ENCODE peak calls at places on chromosome 9, in eight cellular contexts. One of them, this sample, is unnamed.

GRCh38 chr9:117546894-117547293 is 132.0 kb upstream of the ASTN2 start:
- DNase-seq in cardiac fibroblast: no peak
- DNase-seq in stomach: peak
- DNase-seq in choroid plexus epithelial cell: no peak
- DNase-seq in A549: no peak
- DNase-seq in endothelial cell of umbilical vein: peak
- DNase-seq in cardiac muscle cell: no peak
- DNase-seq in CD8-positive, alpha-beta T cell: no peak
- DNase-seq in this sample: no peak

GRCh38 chr9:137127301-137128157 is 11.4 kb upstream of the GRIN1 start:
- DNase-seq in cardiac fibroblast: peak
- DNase-seq in stomach: peak
- DNase-seq in choroid plexus epithelial cell: no peak
- DNase-seq in A549: no peak
- DNase-seq in endothelial cell of umbilical vein: peak
- DNase-seq in cardiac muscle cell: peak
- DNase-seq in CD8-positive, alpha-beta T cell: no peak
- DNase-seq in this sample: no peak

GRCh38 chr9:113886471-113886870 is 10.4 kb downstream of the ZNF618 start:
- DNase-seq in cardiac fibroblast: peak
- DNase-seq in stomach: no peak
- DNase-seq in choroid plexus epithelial cell: peak
- DNase-seq in A549: no peak
- DNase-seq in endothelial cell of umbilical vein: peak
- DNase-seq in cardiac muscle cell: no peak
- DNase-seq in CD8-positive, alpha-beta T cell: no peak
- DNase-seq in this sample: no peak

GRCh38 chr9:34611811-34612787 is at the start of gene RPP25L:
- DNase-seq in cardiac fibroblast: peak
- DNase-seq in stomach: peak
- DNase-seq in choroid plexus epithelial cell: peak
- DNase-seq in A549: peak
- DNase-seq in endothelial cell of umbilical vein: peak
- DNase-seq in cardiac muscle cell: peak
- DNase-seq in CD8-positive, alpha-beta T cell: peak
- DNase-seq in this sample: peak

GRCh38 chr9:13587581-13587980 is 308.1 kb upstream of the MPDZ start:
- DNase-seq in cardiac fibroblast: no peak
- DNase-seq in stomach: no peak
- DNase-seq in choroid plexus epithelial cell: no peak
- DNase-seq in A549: no peak
- DNase-seq in endothelial cell of umbilical vein: no peak
- DNase-seq in cardiac muscle cell: no peak
- DNase-seq in CD8-positive, alpha-beta T cell: no peak
- DNase-seq in this sample: peak

GRCh38 chr9:129174724-129175514 is 3.1 kb downstream of the IER5L start:
- DNase-seq in cardiac fibroblast: peak
- DNase-seq in stomach: peak
- DNase-seq in choroid plexus epithelial cell: peak
- DNase-seq in A549: peak
- DNase-seq in endothelial cell of umbilical vein: peak
- DNase-seq in cardiac muscle cell: peak
- DNase-seq in CD8-positive, alpha-beta T cell: no peak
- DNase-seq in this sample: peak

GRCh38 chr9:24657387-24657786 is 111.7 kb upstream of the IZUMO3 start:
- DNase-seq in cardiac fibroblast: no peak
- DNase-seq in stomach: no peak
- DNase-seq in choroid plexus epithelial cell: no peak
- DNase-seq in A549: no peak
- DNase-seq in endothelial cell of umbilical vein: no peak
- DNase-seq in cardiac muscle cell: no peak
- DNase-seq in CD8-positive, alpha-beta T cell: no peak
- DNase-seq in this sample: no peak

GRCh38 chr9:101018391-101018990 is 10.0 kb upstream of the PLPPR1 start:
- DNase-seq in cardiac fibroblast: no peak
- DNase-seq in stomach: no peak
- DNase-seq in choroid plexus epithelial cell: no peak
- DNase-seq in A549: no peak
- DNase-seq in endothelial cell of umbilical vein: no peak
- DNase-seq in cardiac muscle cell: no peak
- DNase-seq in CD8-positive, alpha-beta T cell: no peak
- DNase-seq in this sample: no peak

GRCh38 chr9:88378317-88378716 is 9.9 kb upstream of the SPIN1 start:
- DNase-seq in cardiac fibroblast: peak
- DNase-seq in stomach: no peak
- DNase-seq in choroid plexus epithelial cell: peak
- DNase-seq in A549: no peak
- DNase-seq in endothelial cell of umbilical vein: peak
- DNase-seq in cardiac muscle cell: peak
- DNase-seq in CD8-positive, alpha-beta T cell: no peak
- DNase-seq in this sample: no peak

GRCh38 chr9:83281306-83282255 is 218.6 kb upstream of the RASEF start:
- DNase-seq in cardiac fibroblast: peak
- DNase-seq in stomach: no peak
- DNase-seq in choroid plexus epithelial cell: no peak
- DNase-seq in A549: peak
- DNase-seq in endothelial cell of umbilical vein: peak
- DNase-seq in cardiac muscle cell: peak
- DNase-seq in CD8-positive, alpha-beta T cell: no peak
- DNase-seq in this sample: no peak

GRCh38 chr9:125514468-125514867 is 192.5 kb downstream of the MAPKAP1 start:
- DNase-seq in cardiac fibroblast: no peak
- DNase-seq in stomach: no peak
- DNase-seq in choroid plexus epithelial cell: no peak
- DNase-seq in A549: no peak
- DNase-seq in endothelial cell of umbilical vein: no peak
- DNase-seq in cardiac muscle cell: no peak
- DNase-seq in CD8-positive, alpha-beta T cell: no peak
- DNase-seq in this sample: no peak

GRCh38 chr9:5947912-5948311 is 57.2 kb downstream of the MLANA start:
- DNase-seq in cardiac fibroblast: no peak
- DNase-seq in stomach: no peak
- DNase-seq in choroid plexus epithelial cell: peak
- DNase-seq in A549: no peak
- DNase-seq in endothelial cell of umbilical vein: no peak
- DNase-seq in cardiac muscle cell: peak
- DNase-seq in CD8-positive, alpha-beta T cell: no peak
- DNase-seq in this sample: no peak

GRCh38 chr9:89529243-89530030 is 31.5 kb upstream of the SEMA4D start:
- DNase-seq in cardiac fibroblast: no peak
- DNase-seq in stomach: no peak
- DNase-seq in choroid plexus epithelial cell: no peak
- DNase-seq in A549: no peak
- DNase-seq in endothelial cell of umbilical vein: no peak
- DNase-seq in cardiac muscle cell: no peak
- DNase-seq in CD8-positive, alpha-beta T cell: no peak
- DNase-seq in this sample: no peak

GRCh38 chr9:124477211-124478013 is 27.2 kb downstream of the ADGRD2 start:
- DNase-seq in cardiac fibroblast: no peak
- DNase-seq in stomach: no peak
- DNase-seq in choroid plexus epithelial cell: no peak
- DNase-seq in A549: peak
- DNase-seq in endothelial cell of umbilical vein: no peak
- DNase-seq in cardiac muscle cell: peak
- DNase-seq in CD8-positive, alpha-beta T cell: no peak
- DNase-seq in this sample: peak

GRCh38 chr9:19521205-19521604 is 112.4 kb downstream of the ACER2 start:
- DNase-seq in cardiac fibroblast: no peak
- DNase-seq in stomach: no peak
- DNase-seq in choroid plexus epithelial cell: no peak
- DNase-seq in A549: no peak
- DNase-seq in endothelial cell of umbilical vein: no peak
- DNase-seq in cardiac muscle cell: no peak
- DNase-seq in CD8-positive, alpha-beta T cell: no peak
- DNase-seq in this sample: no peak
- TF ChIP-seq CTCF in cardiac fibroblast: no peak
- TF ChIP-seq CTCF in stomach: no peak
- TF ChIP-seq CTCF in choroid plexus epithelial cell: no peak
- TF ChIP-seq CTCF in A549: no peak
- TF ChIP-seq CTCF in endothelial cell of umbilical vein: no peak
- TF ChIP-seq CTCF in cardiac muscle cell: no peak
- TF ChIP-seq CTCF in CD8-positive, alpha-beta T cell: no peak
- TF ChIP-seq CTCF in this sample: no peak

GRCh38 chr9:14653511-14653910 is 39.7 kb downstream of the ZDHHC21 start:
- DNase-seq in cardiac fibroblast: no peak
- DNase-seq in stomach: no peak
- DNase-seq in choroid plexus epithelial cell: peak
- DNase-seq in A549: no peak
- DNase-seq in endothelial cell of umbilical vein: no peak
- DNase-seq in cardiac muscle cell: no peak
- DNase-seq in CD8-positive, alpha-beta T cell: no peak
- DNase-seq in this sample: no peak

GRCh38 chr9:14654932-14655331 is 38.3 kb downstream of the ZDHHC21 start:
- DNase-seq in cardiac fibroblast: peak
- DNase-seq in stomach: no peak
- DNase-seq in choroid plexus epithelial cell: peak
- DNase-seq in A549: no peak
- DNase-seq in endothelial cell of umbilical vein: peak
- DNase-seq in cardiac muscle cell: peak
- DNase-seq in CD8-positive, alpha-beta T cell: no peak
- DNase-seq in this sample: no peak

DNA sequence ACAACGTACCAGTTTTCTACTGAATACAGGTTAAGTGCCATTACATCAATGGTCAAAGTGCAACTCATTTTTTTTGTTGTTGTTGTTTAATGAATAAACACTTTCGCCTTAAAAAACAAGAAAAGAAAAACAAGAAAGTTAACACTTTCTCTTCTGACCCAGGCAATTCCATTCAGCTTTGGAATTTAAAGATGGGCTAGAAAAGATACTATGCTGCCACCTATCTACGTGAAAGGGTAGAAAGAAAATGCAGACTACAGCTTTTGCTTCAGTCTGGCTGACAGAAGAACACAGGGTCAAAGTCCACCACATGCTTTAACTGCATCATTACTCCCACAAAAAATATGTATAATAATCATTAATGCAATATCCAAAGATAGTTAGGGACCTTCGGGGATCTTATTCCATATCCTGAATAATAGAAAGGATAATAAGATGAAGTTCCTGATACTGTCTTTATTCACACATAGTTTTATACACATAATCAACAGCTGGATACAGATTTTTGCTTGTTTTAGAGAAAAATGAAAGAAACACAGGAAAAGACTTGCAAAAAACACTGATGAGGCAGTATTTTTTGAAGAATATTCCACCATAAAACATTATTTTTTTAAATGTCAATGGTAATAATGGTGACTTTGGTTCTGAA is 40.4 kb downstream of the ZDHHC21 start:
- DNase-seq in cardiac fibroblast: peak
- DNase-seq in stomach: no peak
- DNase-seq in choroid plexus epithelial cell: peak
- DNase-seq in A549: no peak
- DNase-seq in endothelial cell of umbilical vein: peak
- DNase-seq in cardiac muscle cell: peak
- DNase-seq in CD8-positive, alpha-beta T cell: no peak
- DNase-seq in this sample: no peak
- TF ChIP-seq CTCF in cardiac fibroblast: peak
- TF ChIP-seq CTCF in stomach: peak
- TF ChIP-seq CTCF in choroid plexus epithelial cell: peak
- TF ChIP-seq CTCF in A549: peak
- TF ChIP-seq CTCF in endothelial cell of umbilical vein: peak
- TF ChIP-seq CTCF in cardiac muscle cell: peak
- TF ChIP-seq CTCF in CD8-positive, alpha-beta T cell: no peak
- TF ChIP-seq CTCF in this sample: peak

GRCh38 chr9:27157736-27158135 is 48.7 kb downstream of the TEK start:
- DNase-seq in cardiac fibroblast: no peak
- DNase-seq in stomach: no peak
- DNase-seq in choroid plexus epithelial cell: no peak
- DNase-seq in A549: no peak
- DNase-seq in endothelial cell of umbilical vein: no peak
- DNase-seq in cardiac muscle cell: no peak
- DNase-seq in CD8-positive, alpha-beta T cell: no peak
- DNase-seq in this sample: no peak
- TF ChIP-seq CTCF in cardiac fibroblast: no peak
- TF ChIP-seq CTCF in stomach: no peak
- TF ChIP-seq CTCF in choroid plexus epithelial cell: no peak
- TF ChIP-seq CTCF in A549: no peak
- TF ChIP-seq CTCF in endothelial cell of umbilical vein: no peak
- TF ChIP-seq CTCF in cardiac muscle cell: no peak
- TF ChIP-seq CTCF in CD8-positive, alpha-beta T cell: no peak
- TF ChIP-seq CTCF in this sample: no peak

GRCh38 chr9:2663486-2663885 is 41.9 kb downstream of the VLDLR start:
- DNase-seq in cardiac fibroblast: no peak
- DNase-seq in stomach: no peak
- DNase-seq in choroid plexus epithelial cell: no peak
- DNase-seq in A549: no peak
- DNase-seq in endothelial cell of umbilical vein: no peak
- DNase-seq in cardiac muscle cell: no peak
- DNase-seq in CD8-positive, alpha-beta T cell: no peak
- DNase-seq in this sample: no peak

GRCh38 chr9:2664675-2665065 is 43.1 kb downstream of the VLDLR start:
- DNase-seq in cardiac fibroblast: no peak
- DNase-seq in stomach: no peak
- DNase-seq in choroid plexus epithelial cell: no peak
- DNase-seq in A549: no peak
- DNase-seq in endothelial cell of umbilical vein: no peak
- DNase-seq in cardiac muscle cell: no peak
- DNase-seq in CD8-positive, alpha-beta T cell: no peak
- DNase-seq in this sample: no peak

GRCh38 chr9:2663886-2664674 is 42.5 kb downstream of the VLDLR start:
- DNase-seq in cardiac fibroblast: no peak
- DNase-seq in stomach: no peak
- DNase-seq in choroid plexus epithelial cell: no peak
- DNase-seq in A549: no peak
- DNase-seq in endothelial cell of umbilical vein: no peak
- DNase-seq in cardiac muscle cell: no peak
- DNase-seq in CD8-positive, alpha-beta T cell: no peak
- DNase-seq in this sample: no peak

GRCh38 chr9:2666569-2666968 is 45.0 kb downstream of the VLDLR start:
- DNase-seq in cardiac fibroblast: no peak
- DNase-seq in stomach: no peak
- DNase-seq in choroid plexus epithelial cell: no peak
- DNase-seq in A549: no peak
- DNase-seq in endothelial cell of umbilical vein: no peak
- DNase-seq in cardiac muscle cell: no peak
- DNase-seq in CD8-positive, alpha-beta T cell: no peak
- DNase-seq in this sample: no peak

DNA sequence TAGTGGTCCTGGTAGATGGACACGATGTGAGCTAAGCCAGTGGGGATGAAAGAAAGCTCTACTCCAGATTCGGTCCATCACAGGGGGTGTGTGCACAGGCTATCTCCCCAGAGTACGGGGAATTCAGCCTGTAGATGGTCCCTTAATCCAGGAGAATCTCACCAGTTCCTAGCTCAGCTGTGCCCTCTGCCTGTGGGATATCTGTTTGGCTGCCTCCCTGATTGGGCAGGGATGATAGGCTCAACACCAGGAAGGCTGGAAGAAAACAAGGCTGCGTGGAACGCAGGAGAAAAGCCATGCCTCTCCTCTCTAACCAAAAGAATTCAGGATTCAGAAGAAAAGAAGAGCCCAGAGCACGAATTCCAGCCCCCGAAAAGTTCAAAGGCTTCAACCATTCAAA is 40.9 kb downstream of the VLDLR start:
- DNase-seq in cardiac fibroblast: no peak
- DNase-seq in stomach: peak
- DNase-seq in choroid plexus epithelial cell: peak
- DNase-seq in A549: no peak
- DNase-seq in endothelial cell of umbilical vein: no peak
- DNase-seq in cardiac muscle cell: no peak
- DNase-seq in CD8-positive, alpha-beta T cell: no peak
- DNase-seq in this sample: no peak
- TF ChIP-seq CTCF in cardiac fibroblast: no peak
- TF ChIP-seq CTCF in stomach: peak
- TF ChIP-seq CTCF in choroid plexus epithelial cell: peak
- TF ChIP-seq CTCF in A549: peak
- TF ChIP-seq CTCF in endothelial cell of umbilical vein: no peak
- TF ChIP-seq CTCF in cardiac muscle cell: no peak
- TF ChIP-seq CTCF in CD8-positive, alpha-beta T cell: no peak
- TF ChIP-seq CTCF in this sample: no peak